ENCODE peak calls at places on chromosomes 1 and 21, in six cellular contexts. One of them, this sample, is unnamed.

GRCh38 chr1:9004731-9005708 is 21.2 kb downstream of the SLC2A7 start:
- DNase-seq in GM12878: no peak
- DNase-seq in K562: peak
- DNase-seq in H1: peak
- DNase-seq in HepG2: peak
- DNase-seq in HCT116: peak
- DNase-seq in this sample: peak

GRCh38 chr1:183306317-183307042 is 111.7 kb downstream of the NMNAT2 start:
- DNase-seq in K562: peak
- DNase-seq in H1: no peak
- DNase-seq in HCT116: no peak
- DNase-seq in HepG2: peak
- DNase-seq in GM12878: no peak
- DNase-seq in this sample: no peak

GRCh38 chr1:114094303-114094663 is 59.4 kb downstream of the SYT6 start:
- DNase-seq in K562: no peak
- DNase-seq in HCT116: no peak
- DNase-seq in H1: no peak
- DNase-seq in GM12878: no peak
- DNase-seq in HepG2: no peak
- DNase-seq in this sample: no peak

GRCh38 chr1:40861227-40862003 is 748 bp downstream of the CITED4 start:
- DNase-seq in HCT116: no peak
- DNase-seq in GM12878: no peak
- DNase-seq in H1: peak
- DNase-seq in K562: no peak
- DNase-seq in HepG2: no peak
- DNase-seq in this sample: peak

GRCh38 chr1:84834419-84835064 is 58.5 kb downstream of the LPAR3 start:
- DNase-seq in H1: no peak
- DNase-seq in HepG2: no peak
- DNase-seq in K562: no peak
- DNase-seq in HCT116: no peak
- DNase-seq in GM12878: no peak
- DNase-seq in this sample: no peak

GRCh38 chr1:184827600-184828368 is 73.1 kb upstream of the EDEM3 start:
- DNase-seq in K562: no peak
- DNase-seq in HCT116: no peak
- DNase-seq in HepG2: no peak
- DNase-seq in GM12878: no peak
- DNase-seq in H1: no peak
- DNase-seq in this sample: no peak

GRCh38 chr1:11697188-11697892 is 5.8 kb downstream of the DRAXIN start:
- DNase-seq in GM12878: no peak
- DNase-seq in K562: peak
- DNase-seq in HepG2: no peak
- DNase-seq in HCT116: no peak
- DNase-seq in H1: no peak
- DNase-seq in this sample: no peak

GRCh38 chr1:44029260-44029910 is 1.9 kb downstream of the SLC6A9 start:
- DNase-seq in H1: no peak
- DNase-seq in GM12878: no peak
- DNase-seq in HepG2: no peak
- DNase-seq in K562: no peak
- DNase-seq in HCT116: no peak
- DNase-seq in this sample: peak

GRCh38 chr1:54977938-54978337 is 2.5 kb upstream of the TMEM61 start:
- DNase-seq in HCT116: no peak
- DNase-seq in H1: no peak
- DNase-seq in GM12878: no peak
- DNase-seq in K562: no peak
- DNase-seq in HepG2: no peak
- DNase-seq in this sample: no peak

GRCh38 chr1:170510163-170510562 is 21.8 kb upstream of the GORAB start:
- DNase-seq in GM12878: no peak
- DNase-seq in H1: no peak
- DNase-seq in HepG2: no peak
- DNase-seq in K562: no peak
- DNase-seq in HCT116: no peak
- DNase-seq in this sample: no peak

GRCh38 chr1:54547601-54548388 is at the start of gene ACOT11:
- DNase-seq in GM12878: no peak
- DNase-seq in K562: no peak
- DNase-seq in HepG2: peak
- DNase-seq in H1: no peak
- DNase-seq in HCT116: no peak
- DNase-seq in this sample: peak

GRCh38 chr1:7550261-7550850 is 220.7 kb upstream of the VAMP3 start:
- DNase-seq in HCT116: no peak
- DNase-seq in GM12878: no peak
- DNase-seq in H1: peak
- DNase-seq in K562: no peak
- DNase-seq in HepG2: no peak
- DNase-seq in this sample: no peak

GRCh38 chr1:172108494-172108893 is 267.2 kb downstream of the DNM3 start:
- DNase-seq in HCT116: no peak
- DNase-seq in GM12878: no peak
- DNase-seq in H1: no peak
- DNase-seq in K562: no peak
- DNase-seq in HepG2: no peak
- DNase-seq in this sample: no peak

GRCh38 chr1:77060000-77060399 is 159.2 kb downstream of the PIGK start:
- DNase-seq in GM12878: no peak
- DNase-seq in HepG2: no peak
- DNase-seq in K562: no peak
- DNase-seq in HCT116: no peak
- DNase-seq in H1: peak
- DNase-seq in this sample: no peak

GRCh38 chr1:27601771-27602509 is 2.0 kb downstream of the AHDC1 start:
- DNase-seq in GM12878: no peak
- DNase-seq in HepG2: no peak
- DNase-seq in HCT116: no peak
- DNase-seq in H1: no peak
- DNase-seq in K562: no peak
- DNase-seq in this sample: peak

GRCh38 chr1:29465755-29466154 is 229.4 kb downstream of the PTPRU start:
- DNase-seq in H1: no peak
- DNase-seq in GM12878: no peak
- DNase-seq in K562: peak
- DNase-seq in HCT116: no peak
- DNase-seq in HepG2: peak
- DNase-seq in this sample: no peak

GRCh38 chr21:26790289-26790688 is 54.9 kb downstream of the ADAMTS1 start:
- DNase-seq in HepG2: no peak
- DNase-seq in HCT116: no peak
- DNase-seq in K562: no peak
- DNase-seq in H1: no peak
- DNase-seq in GM12878: no peak
- DNase-seq in this sample: no peak

GRCh38 chr1:31072304-31072746 is 6.8 kb upstream of the PUM1 start:
- DNase-seq in HepG2: peak
- DNase-seq in H1: no peak
- DNase-seq in HCT116: no peak
- DNase-seq in K562: peak
- DNase-seq in GM12878: no peak
- DNase-seq in this sample: no peak

GRCh38 chr1:66386712-66387111 is 147.2 kb upstream of the SGIP1 start:
- DNase-seq in H1: no peak
- DNase-seq in K562: no peak
- DNase-seq in HepG2: no peak
- DNase-seq in HCT116: no peak
- DNase-seq in GM12878: no peak
- DNase-seq in this sample: no peak

GRCh38 chr1:40519517-40519916 is 10.9 kb downstream of the EXO5 start:
- DNase-seq in GM12878: no peak
- DNase-seq in K562: no peak
- DNase-seq in HepG2: no peak
- DNase-seq in HCT116: no peak
- DNase-seq in H1: no peak
- DNase-seq in this sample: no peak

GRCh38 chr21:43280949-43281633 is 112.3 kb downstream of the CRYAA start:
- DNase-seq in HCT116: no peak
- DNase-seq in H1: no peak
- DNase-seq in HepG2: no peak
- DNase-seq in K562: no peak
- DNase-seq in GM12878: no peak
- DNase-seq in this sample: no peak

GRCh38 chr1:161160763-161161162 is 1.5 kb downstream of the USP21 start:
- DNase-seq in HCT116: no peak
- DNase-seq in GM12878: no peak
- DNase-seq in K562: no peak
- DNase-seq in H1: no peak
- DNase-seq in HepG2: no peak
- DNase-seq in this sample: no peak

GRCh38 chr21:41186763-41187536 is 19.0 kb downstream of the BACE2 start:
- DNase-seq in GM12878: no peak
- DNase-seq in K562: peak
- DNase-seq in HCT116: no peak
- DNase-seq in HepG2: no peak
- DNase-seq in H1: no peak
- DNase-seq in this sample: no peak

GRCh38 chr1:201655910-201656669 is 117.2 kb downstream of the NAV1 start:
- DNase-seq in K562: no peak
- DNase-seq in H1: no peak
- DNase-seq in HCT116: no peak
- DNase-seq in HepG2: no peak
- DNase-seq in GM12878: no peak
- DNase-seq in this sample: no peak

GRCh38 chr21:41868062-41868710 is 11.0 kb downstream of the PRDM15 start:
- DNase-seq in GM12878: peak
- DNase-seq in HCT116: no peak
- DNase-seq in HepG2: no peak
- DNase-seq in H1: no peak
- DNase-seq in K562: no peak
- DNase-seq in this sample: no peak

GRCh38 chr1:51175278-51175677 is 60.8 kb upstream of the RNF11 start:
- DNase-seq in HCT116: no peak
- DNase-seq in K562: no peak
- DNase-seq in H1: no peak
- DNase-seq in GM12878: no peak
- DNase-seq in HepG2: no peak
- DNase-seq in this sample: no peak

DNA sequence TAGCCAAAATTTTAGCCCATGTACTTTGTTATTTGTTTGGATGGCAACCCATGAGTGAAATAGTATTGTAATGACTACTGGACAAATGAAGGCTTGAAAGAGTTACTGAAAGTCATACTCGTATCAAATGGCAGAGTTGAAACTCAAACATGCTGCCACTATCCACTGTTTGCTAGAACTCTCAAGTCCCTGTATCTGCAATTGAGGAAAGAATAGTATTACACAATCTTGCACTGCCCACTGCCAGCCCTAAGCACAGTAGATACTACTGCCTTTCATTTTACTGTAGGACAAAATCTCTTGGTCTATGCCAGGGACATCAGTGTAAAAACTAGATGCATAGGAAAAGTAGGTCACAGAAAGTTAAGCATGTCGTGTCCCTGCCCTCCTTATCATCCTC is 581.1 kb upstream of the PLXNA2 start:
- DNase-seq in H1: no peak
- DNase-seq in HepG2: no peak
- DNase-seq in K562: no peak
- DNase-seq in HCT116: no peak
- DNase-seq in GM12878: no peak
- DNase-seq in this sample: no peak
- TF ChIP-seq JUND in H1: no peak
- TF ChIP-seq JUND in HepG2: no peak
- TF ChIP-seq JUND in K562: no peak
- TF ChIP-seq JUND in HCT116: no peak
- TF ChIP-seq JUND in GM12878: no peak
- TF ChIP-seq JUND in this sample: no peak

GRCh38 chr1:221648201-221648600 is 93.7 kb downstream of the DUSP10 start:
- DNase-seq in HepG2: no peak
- DNase-seq in K562: no peak
- DNase-seq in H1: no peak
- DNase-seq in HCT116: no peak
- DNase-seq in GM12878: no peak
- DNase-seq in this sample: no peak
- TF ChIP-seq CTCF in HepG2: no peak
- TF ChIP-seq CTCF in K562: no peak
- TF ChIP-seq CTCF in H1: no peak
- TF ChIP-seq CTCF in HCT116: no peak
- TF ChIP-seq CTCF in GM12878: no peak
- TF ChIP-seq CTCF in this sample: no peak

GRCh38 chr1:206706298-206706791 is 21.6 kb downstream of the MAPKAPK2 start:
- DNase-seq in HepG2: no peak
- DNase-seq in GM12878: no peak
- DNase-seq in K562: no peak
- DNase-seq in H1: no peak
- DNase-seq in HCT116: no peak
- DNase-seq in this sample: no peak
- TF ChIP-seq JUND in HepG2: no peak
- TF ChIP-seq JUND in GM12878: no peak
- TF ChIP-seq JUND in K562: no peak
- TF ChIP-seq JUND in H1: no peak
- TF ChIP-seq JUND in HCT116: no peak
- TF ChIP-seq JUND in this sample: no peak

DNA sequence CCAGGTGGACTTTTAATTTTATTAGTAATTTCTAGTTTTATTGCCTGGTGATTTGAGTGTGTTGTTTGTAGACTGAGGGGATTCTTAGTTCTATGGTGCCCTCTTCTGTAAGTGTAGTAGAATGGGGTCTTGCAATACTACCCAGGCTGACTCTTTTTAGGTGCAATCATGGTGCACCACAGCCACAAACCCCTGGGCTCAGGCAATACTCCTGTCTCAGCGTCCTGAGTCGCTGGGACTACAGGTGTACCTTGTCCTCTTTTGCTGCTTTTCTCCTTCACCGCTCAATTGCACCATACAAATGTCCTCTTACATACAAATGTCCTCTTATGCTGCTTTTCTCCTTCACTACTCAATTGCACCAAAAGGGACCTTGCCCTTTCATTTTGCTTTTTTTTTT is 43.1 kb downstream of the SCP2 start:
- DNase-seq in GM12878: no peak
- DNase-seq in HepG2: peak
- DNase-seq in HCT116: no peak
- DNase-seq in K562: peak
- DNase-seq in H1: no peak
- DNase-seq in this sample: peak
- TF ChIP-seq CTCF in GM12878: peak
- TF ChIP-seq CTCF in HepG2: peak
- TF ChIP-seq CTCF in HCT116: no peak
- TF ChIP-seq CTCF in K562: peak
- TF ChIP-seq CTCF in H1: peak
- TF ChIP-seq CTCF in this sample: peak